ENCODE peak calls at places on chromosomes 12 and 14, in five cellular contexts. A, X, B, Y and V are unnamed samples.

GRCh38 chr12:103632554-103633216 is 45.6 kb downstream of the STAB2 start:
- DNase-seq in X (peak), B (no peak), Y (peak), A (peak), V (no peak)

GRCh38 chr12:105348142-105348541 is 17.7 kb downstream of the C12orf75 start:
- DNase-seq in Y (no peak), X (no peak), A (no peak), B (no peak), V (no peak)

GRCh38 chr14:45587142-45587541 is 334.1 kb upstream of the MIS18BP1 start:
- DNase-seq in Y (no peak), X (no peak), A (no peak), B (no peak), V (no peak)

GRCh38 chr12:30970559-30971202 is 44.1 kb downstream of the TSPAN11 start:
- DNase-seq in Y (no peak), X (no peak), B (no peak), A (no peak), V (peak)

GRCh38 chr12:70609203-70609602 is 28.0 kb downstream of the PTPRB start:
- DNase-seq in A (no peak), B (no peak), Y (no peak), X (no peak), V (no peak)

GRCh38 chr12:49089831-49090773 is 4.5 kb downstream of the DHH start:
- DNase-seq in A (no peak), X (peak), B (no peak), Y (no peak), V (peak)

GRCh38 chr12:45615268-45615667 is 114.2 kb upstream of the ARID2 start:
- DNase-seq in Y (peak), A (no peak), X (no peak), B (no peak), V (peak)

GRCh38 chr12:11661491-11662085 is 12.1 kb downstream of the ETV6 start:
- DNase-seq in B (no peak), X (no peak), Y (no peak), A (no peak), V (no peak)

GRCh38 chr14:32428149-32428548 is 99.1 kb downstream of the AKAP6 start:
- DNase-seq in A (no peak), X (no peak), Y (no peak), B (no peak), V (no peak)

GRCh38 chr14:50964683-50965390 is 20.6 kb upstream of the PYGL start:
- DNase-seq in B (no peak), Y (no peak), A (no peak), X (no peak), V (peak)

GRCh38 chr12:103737881-103738280 is 103.2 kb downstream of the NT5DC3 start:
- DNase-seq in X (no peak), Y (no peak), B (no peak), A (no peak), V (no peak)

GRCh38 chr12:17954788-17955187 is 135.2 kb downstream of the RERGL start:
- DNase-seq in X (no peak), A (peak), B (no peak), Y (no peak), V (no peak)

GRCh38 chr12:79023261-79023660 is 158.7 kb downstream of the SYT1 start:
- DNase-seq in X (no peak), Y (no peak), B (no peak), A (no peak), V (no peak)

GRCh38 chr12:31220633-31221565 is 105.1 kb downstream of the SINHCAF start:
- DNase-seq in X (no peak), Y (no peak), A (no peak), B (no peak), V (no peak)

GRCh38 chr12:56377310-56377988 is 14.8 kb upstream of the APOF start:
- DNase-seq in X (no peak), B (no peak), A (no peak), Y (no peak), V (no peak)

GRCh38 chr12:125435871-125436270 is 370.6 kb downstream of the AACS start:
- DNase-seq in B (no peak), A (no peak), Y (no peak), X (no peak), V (no peak)

GRCh38 chr12:91023326-91024004 is 18.7 kb upstream of the EPYC start:
- DNase-seq in X (no peak), A (no peak), Y (no peak), B (no peak), V (no peak)

GRCh38 chr14:79540394-79540793 is 670.9 kb downstream of the DIO2 start:
- DNase-seq in B (no peak), Y (no peak), A (no peak), X (no peak), V (no peak)

GRCh38 chr14:28875937-28876910 is 109.6 kb downstream of the FOXG1 start:
- DNase-seq in Y (peak), B (no peak), A (no peak), X (no peak), V (peak)

GRCh38 chr12:14618990-14619389 is 51.3 kb upstream of the PLBD1 start:
- DNase-seq in Y (peak), X (no peak), A (peak), B (no peak), V (peak)

GRCh38 chr12:57461326-57461903 is 1.8 kb downstream of the GLI1 start:
- DNase-seq in B (no peak), X (no peak), Y (no peak), A (peak), V (peak)

GRCh38 chr12:26499979-26500640 is 304.7 kb downstream of the SSPN start:
- DNase-seq in B (no peak), Y (no peak), A (no peak), X (no peak), V (no peak)

GRCh38 chr12:48165089-48166031 is 8.0 kb upstream of the ASB8 start:
- DNase-seq in Y (peak), A (peak), B (no peak), X (no peak), V (peak)

GRCh38 chr12:91663331-91663998 is 480.8 kb upstream of the DCN start:
- DNase-seq in B (no peak), Y (peak), X (no peak), A (no peak), V (peak)

GRCh38 chr12:16385779-16386646 is 38.6 kb downstream of the MGST1 start:
- DNase-seq in X (no peak), Y (peak), B (no peak), A (peak), V (peak)

GRCh38 chr14:56487090-56487667 is 92.4 kb upstream of the TMEM260 start:
- DNase-seq in A (no peak), X (no peak), Y (no peak), B (no peak), V (peak)

GRCh38 chr14:94030571-94030970 is 4.4 kb downstream of the OTUB2 start:
- DNase-seq in A (no peak), X (no peak), Y (no peak), B (no peak), V (no peak)

GRCh38 chr14:90795744-90796143 is 20.5 kb downstream of the TTC7B start:
- DNase-seq in Y (no peak), A (no peak), B (no peak), X (no peak), V (no peak)

GRCh38 chr14:29937116-29937515 is 9.5 kb upstream of the PRKD1 start:
- DNase-seq in A (no peak), B (no peak), X (no peak), Y (no peak), V (no peak)

GRCh38 chr12:14473707-14474287 is 93.9 kb downstream of the PLBD1 start:
- DNase-seq in B (no peak), X (no peak), A (peak), Y (no peak), V (no peak)

GRCh38 chr12:2493086-2493485 is 301.7 kb upstream of the FKBP4 start:
- DNase-seq in A (no peak), X (no peak), B (no peak), Y (no peak), V (no peak)

GRCh38 chr12:85733441-85733840 is 102.8 kb downstream of the RASSF9 start:
- DNase-seq in A (no peak), B (no peak), Y (no peak), X (no peak), V (no peak)

GRCh38 chr12:93790472-93791152 is 113.4 kb downstream of the CRADD start:
- DNase-seq in Y (no peak), B (no peak), X (no peak), A (no peak), V (no peak)

GRCh38 chr14:104277416-104278213 is 139.2 kb downstream of the KIF26A start:
- DNase-seq in A (no peak), Y (no peak), X (no peak), B (peak), V (no peak)

GRCh38 chr14:100504372-100505078 is 82.7 kb downstream of the BEGAIN start:
- DNase-seq in B (no peak), A (no peak), Y (no peak), X (no peak), V (no peak)

GRCh38 chr12:32437095-32437515 is 37.7 kb downstream of the FGD4 start:
- DNase-seq in A (no peak), Y (no peak), B (no peak), X (no peak), V (no peak)

GRCh38 chr14:65011559-65011958 is 24.9 kb downstream of the FNTB start:
- DNase-seq in X (no peak), Y (no peak), A (no peak), B (no peak), V (no peak)

GRCh38 chr14:53894456-53894855 is 62.2 kb downstream of the BMP4 start:
- DNase-seq in B (no peak), X (no peak), Y (no peak), A (no peak), V (no peak)

GRCh38 chr14:83777516-83777915 is 1752.4 kb upstream of the FLRT2 start:
- DNase-seq in X (no peak), B (no peak), A (no peak), Y (no peak), V (no peak)